ENCODE peak calls at places on chromosomes 4 and X, in ten cellular contexts. One of them, this sample, is unnamed.

GRCh38 chr4:109998867-109999303 is 86.2 kb downstream of the EGF start:
- DNase-seq in HFFc6: peak; percentile 66
- DNase-seq in left colon: no peak
- DNase-seq in tibial nerve: peak; percentile 66
- DNase-seq in HTR-8/SVneo: peak; percentile 62
- DNase-seq in SK-MEL-5: peak; percentile 73
- DNase-seq in AG10803: peak; percentile 55
- DNase-seq in cardiac muscle cell: peak; percentile 73
- DNase-seq in progenitor cell of endocrine pancreas: no peak
- DNase-seq in AG08395: peak; percentile 63
- DNase-seq in this sample: no peak

GRCh38 chrX:48540015-48540350 is 469 bp downstream of the TBC1D25 start:
- DNase-seq in AG08395: no peak
- DNase-seq in AG10803: peak; percentile 34
- DNase-seq in left colon: no peak
- DNase-seq in HTR-8/SVneo: no peak
- DNase-seq in cardiac muscle cell: peak; percentile 74
- DNase-seq in progenitor cell of endocrine pancreas: no peak
- DNase-seq in tibial nerve: peak; percentile 52
- DNase-seq in HFFc6: peak; percentile 1
- DNase-seq in SK-MEL-5: peak; percentile 55
- DNase-seq in this sample: peak; percentile 78

GRCh38 chrX:41661366-41662095 is 27.2 kb upstream of the GPR34 start:
- DNase-seq in AG10803: peak; percentile 30
- DNase-seq in progenitor cell of endocrine pancreas: no peak
- DNase-seq in tibial nerve: no peak
- DNase-seq in cardiac muscle cell: no peak
- DNase-seq in SK-MEL-5: no peak
- DNase-seq in HTR-8/SVneo: no peak
- DNase-seq in AG08395: peak; percentile 32
- DNase-seq in left colon: no peak
- DNase-seq in HFFc6: peak; percentile 26
- DNase-seq in this sample: no peak

GRCh38 chr4:163744861-163745260 is 250.4 kb downstream of the TMA16 start:
- DNase-seq in progenitor cell of endocrine pancreas: no peak
- DNase-seq in AG10803: no peak
- DNase-seq in left colon: no peak
- DNase-seq in HTR-8/SVneo: no peak
- DNase-seq in tibial nerve: no peak
- DNase-seq in SK-MEL-5: no peak
- DNase-seq in AG08395: no peak
- DNase-seq in HFFc6: no peak
- DNase-seq in cardiac muscle cell: no peak
- DNase-seq in this sample: no peak

GRCh38 chrX:110396777-110397176 is 38.1 kb downstream of the RTL9 start:
- DNase-seq in progenitor cell of endocrine pancreas: no peak
- DNase-seq in tibial nerve: no peak
- DNase-seq in AG08395: no peak
- DNase-seq in HFFc6: no peak
- DNase-seq in SK-MEL-5: no peak
- DNase-seq in left colon: no peak
- DNase-seq in HTR-8/SVneo: no peak
- DNase-seq in cardiac muscle cell: no peak
- DNase-seq in AG10803: no peak
- DNase-seq in this sample: no peak

GRCh38 chr4:24794111-24794860 is 1.1 kb upstream of the SOD3 start:
- DNase-seq in HFFc6: peak; percentile 75
- DNase-seq in progenitor cell of endocrine pancreas: no peak
- DNase-seq in SK-MEL-5: no peak
- DNase-seq in left colon: no peak
- DNase-seq in tibial nerve: no peak
- DNase-seq in cardiac muscle cell: peak; percentile 35
- DNase-seq in AG08395: peak; percentile 61
- DNase-seq in AG10803: peak; percentile 88
- DNase-seq in HTR-8/SVneo: no peak
- DNase-seq in this sample: no peak

GRCh38 chr4:93203708-93204107 is 624.8 kb upstream of the ATOH1 start:
- DNase-seq in AG10803: no peak
- DNase-seq in AG08395: no peak
- DNase-seq in HFFc6: no peak
- DNase-seq in tibial nerve: no peak
- DNase-seq in progenitor cell of endocrine pancreas: no peak
- DNase-seq in SK-MEL-5: peak; percentile 73
- DNase-seq in HTR-8/SVneo: no peak
- DNase-seq in left colon: no peak
- DNase-seq in cardiac muscle cell: no peak
- DNase-seq in this sample: no peak

GRCh38 chr4:77367638-77368037 is 210.6 kb downstream of the CCNG2 start:
- DNase-seq in tibial nerve: no peak
- DNase-seq in AG10803: no peak
- DNase-seq in SK-MEL-5: no peak
- DNase-seq in HTR-8/SVneo: no peak
- DNase-seq in HFFc6: no peak
- DNase-seq in cardiac muscle cell: no peak
- DNase-seq in progenitor cell of endocrine pancreas: no peak
- DNase-seq in AG08395: no peak
- DNase-seq in left colon: no peak
- DNase-seq in this sample: no peak

GRCh38 chrX:153592966-153593688 is 5.8 kb downstream of the CCNQ start:
- DNase-seq in SK-MEL-5: no peak
- DNase-seq in tibial nerve: no peak
- DNase-seq in HFFc6: no peak
- DNase-seq in AG10803: no peak
- DNase-seq in progenitor cell of endocrine pancreas: no peak
- DNase-seq in HTR-8/SVneo: no peak
- DNase-seq in left colon: no peak
- DNase-seq in AG08395: no peak
- DNase-seq in cardiac muscle cell: no peak
- DNase-seq in this sample: no peak

This sample was measured in stimulated activated effector memory CD8-positive, alpha-beta T cell treated with anti-CD3 and anti-CD28 coated beads, Interleukin-12 subunit alpha, Interleukin-12 subunit beta, amount 100 ng/mL, for 72 hours.